ENCODE peak calls at places on chromosomes 12 and 14, in eight cellular contexts. T is neural progenitor cell, J is ovary, H is A549, A is fibroblast of lung, I is GM12865, S is osteoblast, F is A673. V is an unnamed sample.

GRCh38 chr12:54005531-54005852 is 3.3 kb upstream of the HOXC8 start:
- DNase-seq in F (no peak), A (no peak), I (no peak), S (no peak), T (no peak), J (no peak), H (no peak), V (no peak)

GRCh38 chr12:93302331-93303229 is 75.1 kb upstream of the NUDT4 start:
- DNase-seq in J (peak), S (peak), H (no peak), I (peak), A (peak), F (no peak), T (no peak), V (no peak)

GRCh38 chr14:37466623-37467088 is 128.4 kb downstream of the FOXA1 start:
- DNase-seq in J (no peak), A (no peak), I (no peak), T (no peak), H (no peak), F (no peak), S (no peak), V (no peak)

GRCh38 chr12:12521044-12521485 is 41.6 kb downstream of the DUSP16 start:
- DNase-seq in T (peak), A (peak), F (no peak), S (no peak), J (no peak), I (no peak), H (no peak), V (no peak)

GRCh38 chr14:37091651-37092050 is 80.8 kb downstream of the SLC25A21 start:
- DNase-seq in F (no peak), J (no peak), T (no peak), I (no peak), H (no peak), S (no peak), A (peak), V (no peak)

GRCh38 chr12:127125607-127126259 is 1141.2 kb upstream of the TMEM132C start:
- DNase-seq in F (peak), H (peak), J (no peak), S (peak), T (no peak), A (peak), I (peak), V (no peak)

GRCh38 chr12:12606793-12607589 is 4.7 kb upstream of the CREBL2 start:
- DNase-seq in H (no peak), S (no peak), J (no peak), A (peak), T (no peak), F (no peak), I (peak), V (no peak)

GRCh38 chr12:59698599-59698998 is 102.8 kb downstream of the SLC16A7 start:
- DNase-seq in F (peak), J (no peak), I (no peak), A (peak), T (no peak), S (no peak), H (no peak), V (no peak)

GRCh38 chr14:58280954-58281787 is 17.2 kb upstream of the ARID4A start:
- DNase-seq in A (peak), H (peak), T (no peak), J (no peak), S (peak), I (peak), F (peak), V (no peak)

GRCh38 chr12:15632708-15633107 is 156.5 kb downstream of the EPS8 start:
- DNase-seq in J (no peak), S (no peak), H (no peak), F (no peak), T (no peak), I (no peak), A (peak), V (no peak)

GRCh38 chr14:56664811-56665421 is 85.3 kb downstream of the TMEM260 start:
- DNase-seq in I (no peak), H (no peak), A (no peak), T (no peak), S (no peak), J (no peak), F (no peak), V (no peak)

GRCh38 chr12:116916122-116916521 is 5.4 kb downstream of the FBXW8 start:
- DNase-seq in F (no peak), H (no peak), A (peak), I (no peak), S (peak), J (no peak), T (no peak), V (no peak)

GRCh38 chr14:33932526-33933292 is 18.2 kb downstream of the EGLN3 start:
- DNase-seq in T (peak), I (no peak), H (no peak), F (peak), J (no peak), A (peak), S (no peak), V (no peak)

GRCh38 chr12:124833693-124834122 is 30.0 kb downstream of the SCARB1 start:
- DNase-seq in A (no peak), F (no peak), I (no peak), T (peak), J (no peak), H (no peak), S (peak), V (no peak)

GRCh38 chr12:27014859-27015729 is 910 bp upstream of the TM7SF3 start:
- DNase-seq in J (no peak), S (no peak), I (peak), A (no peak), T (no peak), H (no peak), F (no peak), V (no peak)

GRCh38 chr14:84458881-84459280 is 1071.1 kb upstream of the FLRT2 start:
- DNase-seq in A (no peak), F (no peak), T (no peak), S (no peak), I (no peak), J (no peak), H (no peak), V (no peak)

GRCh38 chr14:97846156-97846555 is 1049.0 kb downstream of the VRK1 start:
- DNase-seq in I (no peak), S (peak), F (no peak), J (no peak), A (no peak), T (no peak), H (no peak), V (no peak)

GRCh38 chr12:31749024-31749704 is 20.3 kb upstream of the AMN1 start:
- DNase-seq in T (no peak), H (peak), I (peak), A (peak), S (peak), F (peak), J (peak), V (peak)

GRCh38 chr14:103205541-103205906 is 82.3 kb downstream of the TNFAIP2 start:
- DNase-seq in F (no peak), I (no peak), T (no peak), A (no peak), S (no peak), H (no peak), J (no peak), V (no peak)

GRCh38 chr12:76144253-76144564 is 59.7 kb upstream of the NAP1L1 start:
- DNase-seq in T (no peak), H (no peak), S (peak), F (peak), I (peak), J (no peak), A (peak), V (no peak)

GRCh38 chr12:46133751-46134150 is 135.1 kb downstream of the SLC38A1 start:
- DNase-seq in H (no peak), I (no peak), T (no peak), F (no peak), J (no peak), A (no peak), S (no peak), V (no peak)

GRCh38 chr14:95575820-95576473 is 41.1 kb downstream of the GLRX5 start:
- DNase-seq in F (no peak), H (no peak), S (no peak), J (no peak), I (peak), T (peak), A (no peak), V (no peak)

GRCh38 chr14:24351517-24351916 is 11.7 kb upstream of the RIPK3 start:
- DNase-seq in A (no peak), J (no peak), H (no peak), F (peak), S (peak), I (no peak), T (no peak), V (no peak)

GRCh38 chr14:92819011-92819410 is 24.9 kb downstream of the GOLGA5 start:
- DNase-seq in S (no peak), J (no peak), F (no peak), H (no peak), I (no peak), T (peak), A (no peak), V (no peak)

GRCh38 chr12:76123301-76124212 is 39.1 kb upstream of the NAP1L1 start:
- DNase-seq in S (no peak), A (peak), I (no peak), F (no peak), T (peak), J (no peak), H (no peak), V (no peak)

GRCh38 chr14:94897092-94897491 is 127.2 kb upstream of the GSC start:
- DNase-seq in H (no peak), T (no peak), J (no peak), S (no peak), F (peak), A (peak), I (no peak), V (no peak)

GRCh38 chr14:93676416-93676958 is 111.8 kb downstream of the PRIMA1 start:
- DNase-seq in J (no peak), A (no peak), H (no peak), I (no peak), S (no peak), T (no peak), F (no peak), V (no peak)

GRCh38 chr14:30581283-30581625 is 22.3 kb downstream of the G2E3 start:
- DNase-seq in H (no peak), I (no peak), A (no peak), T (no peak), S (no peak), J (no peak), F (no peak), V (no peak)

GRCh38 chr12:57368349-57369095 is 62.3 kb downstream of the R3HDM2 start:
- DNase-seq in A (no peak), H (peak), J (no peak), T (no peak), S (peak), I (no peak), F (no peak), V (no peak)

GRCh38 chr12:59695379-59695778 is 99.5 kb downstream of the SLC16A7 start:
- DNase-seq in J (no peak), T (no peak), I (no peak), F (no peak), A (peak), H (no peak), S (no peak), V (no peak)

GRCh38 chr12:68674376-68674775 is 12.4 kb upstream of the NUP107 start:
- DNase-seq in S (no peak), H (no peak), T (no peak), I (no peak), F (no peak), A (no peak), J (no peak), V (no peak)
- H3K4me3 ChIP-seq in S (no peak), H (no peak), T (no peak), I (no peak), F (no peak), A (no peak), J (no peak), V (no peak)

DNA sequence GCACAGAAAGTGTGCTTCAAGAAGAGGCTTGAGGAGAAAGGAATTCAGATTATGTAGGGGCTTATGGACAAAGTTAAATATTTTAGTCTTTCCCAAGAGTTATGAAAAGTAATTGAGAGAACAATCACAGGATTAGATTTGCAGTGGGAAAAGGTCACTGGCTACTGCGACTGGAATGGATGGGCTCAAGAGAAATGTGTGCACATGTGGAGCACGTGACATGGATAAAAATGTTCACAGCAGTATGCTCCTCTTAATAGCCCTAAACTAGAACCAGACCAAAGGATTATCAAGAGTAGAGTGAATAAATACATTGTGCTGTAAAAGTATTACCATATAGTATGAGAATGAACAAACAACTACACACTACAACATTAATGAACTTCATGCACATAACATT is 78.1 kb downstream of the ABCD2 start:
- DNase-seq in A (no peak), S (no peak), T (no peak), H (no peak), J (no peak), I (no peak), F (no peak), V (no peak)
- TF ChIP-seq CTCF in A (no peak), S (no peak), T (no peak), H (no peak), J (no peak), I (no peak), F (no peak), V (no peak)

DNA sequence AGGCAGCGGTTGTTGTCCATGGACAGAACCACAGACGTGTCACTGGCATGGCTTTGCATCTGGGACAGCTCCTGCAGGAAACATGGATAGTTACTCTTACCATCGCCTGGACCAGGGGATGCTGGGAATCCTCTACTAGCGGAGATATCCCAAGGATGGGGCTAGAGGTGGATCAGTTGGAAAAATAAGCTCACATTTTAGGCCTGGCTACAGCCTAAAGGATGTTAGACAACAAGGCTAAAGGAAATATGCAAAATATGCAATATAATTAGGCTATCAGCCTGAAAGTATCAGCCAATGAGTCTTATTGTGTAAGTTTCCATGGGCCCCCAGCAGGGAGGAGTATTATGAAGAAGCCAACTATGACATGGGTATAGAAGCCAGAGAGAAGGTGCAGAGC is 5.0 kb downstream of the KRT76 start:
- DNase-seq in F (no peak), J (no peak), I (no peak), H (no peak), S (no peak), A (no peak), T (no peak), V (no peak)
- H3K4me3 ChIP-seq in F (no peak), J (no peak), I (no peak), H (no peak), S (no peak), A (no peak), T (no peak), V (no peak)

GRCh38 chr14:53151867-53152626 is 1.1 kb downstream of the DDHD1 start:
- DNase-seq in H (peak), I (peak), S (peak), T (peak), J (peak), F (peak), A (peak), V (no peak)
- TF ChIP-seq CTCF in H (peak), I (no peak), S (peak), T (peak), J (no peak), F (peak), A (no peak), V (peak)

GRCh38 chr12:92191061-92191460 is 45.4 kb upstream of the BTG1 start:
- DNase-seq in T (no peak), A (no peak), S (no peak), I (no peak), H (no peak), J (no peak), F (peak), V (no peak)

GRCh38 chr12:92188517-92189188 is 43.0 kb upstream of the BTG1 start:
- DNase-seq in S (no peak), I (no peak), T (no peak), F (no peak), J (no peak), H (no peak), A (no peak), V (no peak)

GRCh38 chr12:92185052-92185451 is 39.4 kb upstream of the BTG1 start:
- DNase-seq in S (no peak), J (no peak), T (no peak), H (no peak), F (no peak), A (no peak), I (peak), V (peak)

GRCh38 chr12:92183575-92183974 is 37.9 kb upstream of the BTG1 start:
- DNase-seq in T (no peak), F (no peak), H (no peak), A (no peak), J (no peak), I (no peak), S (no peak), V (no peak)

GRCh38 chr12:92186038-92186470 is 40.4 kb upstream of the BTG1 start:
- DNase-seq in A (no peak), I (peak), F (no peak), S (no peak), J (no peak), T (no peak), H (no peak), V (no peak)
- H3K4me3 ChIP-seq in A (no peak), I (peak), F (no peak), S (no peak), J (no peak), T (no peak), H (no peak), V (no peak)

GRCh38 chr14:89491701-89492381 is 74.8 kb upstream of the FOXN3 start:
- DNase-seq in F (no peak), J (no peak), I (no peak), H (no peak), A (peak), S (peak), T (no peak), V (no peak)
- TF ChIP-seq CTCF in F (no peak), J (no peak), I (no peak), H (no peak), A (no peak), S (no peak), T (no peak), V (no peak)

GRCh38 chr14:76191297-76191696 is 39.6 kb downstream of the GPATCH2L start:
- DNase-seq in I (peak), F (no peak), T (no peak), A (no peak), J (no peak), S (no peak), H (no peak), V (no peak)
- H3K4me3 ChIP-seq in I (no peak), F (no peak), T (no peak), A (no peak), J (no peak), S (no peak), H (no peak), V (no peak)

GRCh38 chr14:45715946-45716345 is 462.9 kb upstream of the MIS18BP1 start:
- DNase-seq in A (no peak), J (no peak), H (no peak), S (no peak), T (no peak), F (peak), I (no peak), V (no peak)

GRCh38 chr14:45716506-45716905 is 463.5 kb upstream of the MIS18BP1 start:
- DNase-seq in A (no peak), T (peak), S (peak), I (peak), J (no peak), H (peak), F (peak), V (no peak)
- TF ChIP-seq CTCF in A (no peak), T (peak), S (peak), I (no peak), J (no peak), H (no peak), F (peak), V (no peak)

GRCh38 chr12:56061982-56062381 is 18.0 kb upstream of the ERBB3 start:
- DNase-seq in F (no peak), I (no peak), T (no peak), H (no peak), S (no peak), J (no peak), A (no peak), V (no peak)
- H3K4me3 ChIP-seq in F (no peak), I (no peak), T (no peak), H (no peak), S (no peak), J (no peak), A (no peak), V (no peak)